ENCODE peak calls at places on chromosome 3, in ten cellular contexts. M, Q, G, U, J, H, E, T, A and Y are unnamed samples.

GRCh38 chr3:42491876-42492507 is 10.5 kb upstream of the VIPR1 start:
- DNase-seq in M (peak; percentile 76), Q (no peak), G (no peak), U (peak; percentile 39), J (no peak), H (no peak), E (no peak), T (no peak), A (no peak), Y (no peak)

GRCh38 chr3:147157629-147158028 is 248.7 kb downstream of the ZIC4 start:
- DNase-seq in M (no peak), Q (no peak), G (no peak), U (no peak), J (no peak), H (no peak), E (no peak), T (no peak), A (no peak), Y (no peak)

GRCh38 chr3:45677045-45677436 is 12.2 kb upstream of the SACM1L start:
- DNase-seq in M (peak; percentile 69), Q (peak; percentile 67), G (peak; percentile 86), U (no peak), J (peak; percentile 34), H (no peak), E (peak; percentile 39), T (peak; percentile 33), A (no peak), Y (no peak)

GRCh38 chr3:14434105-14434504 is 31.7 kb downstream of the SLC6A6 start:
- DNase-seq in M (no peak), Q (no peak), G (no peak), U (no peak), J (no peak), H (no peak), E (no peak), T (no peak), A (peak; percentile 66), Y (no peak)

GRCh38 chr3:167673221-167673620 is 19.5 kb upstream of the WDR49 start:
- DNase-seq in M (no peak), Q (no peak), G (no peak), U (no peak), J (no peak), H (no peak), E (no peak), T (peak; percentile 92), A (no peak), Y (no peak)

GRCh38 chr3:16658933-16659793 is 53.9 kb upstream of the DAZL start:
- DNase-seq in M (peak; percentile 45), Q (no peak), G (peak; percentile 18), U (no peak), J (no peak), H (no peak), E (no peak), T (no peak), A (no peak), Y (no peak)

GRCh38 chr3:130894873-130895330 is 1.0 kb downstream of the ATP2C1 start:
- DNase-seq in M (no peak), Q (no peak), G (no peak), U (no peak), J (no peak), H (no peak), E (no peak), T (no peak), A (peak; percentile 6), Y (no peak)

GRCh38 chr3:125186800-125187598 is 25.5 kb downstream of the SLC12A8 start:
- DNase-seq in M (no peak), Q (no peak), G (no peak), U (no peak), J (no peak), H (no peak), E (no peak), T (no peak), A (no peak), Y (no peak)

GRCh38 chr3:122697952-122698625 is 17.4 kb downstream of the PARP14 start:
- DNase-seq in M (no peak), Q (no peak), G (no peak), U (no peak), J (no peak), H (no peak), E (no peak), T (no peak), A (peak; percentile 25), Y (no peak)

GRCh38 chr3:115381573-115381912 is 234.5 kb upstream of the ZBTB20 start:
- DNase-seq in M (no peak), Q (no peak), G (no peak), U (no peak), J (no peak), H (peak; percentile 26), E (no peak), T (no peak), A (no peak), Y (no peak)